ENCODE peak calls at places on chromosome 2, in ten cellular contexts. N is CD8-positive, alpha-beta memory T cell; D is tibial nerve; A is esophagus squamous epithelium; W is IMR-90; P is sigmoid colon; G is ovary; L is naive thymus-derived CD4-positive, alpha-beta T cell; S is MM.1S; R is cardiac muscle cell. U is an unnamed sample.
A peak's percentile ranks its signal among the peaks of the same experiment; 100 is the strongest.

GRCh38 chr2:72887836-72888437 is 729 bp downstream of the SPR start:
- DNase-seq in W (peak; percentile 84), A (no peak), N (peak; percentile 20), S (peak; percentile 72), G (peak; percentile 89), D (peak; percentile 82), L (peak; percentile 63), R (peak; percentile 91), P (peak; percentile 95), U (peak; percentile 83)

GRCh38 chr2:17254421-17254820 is 263.8 kb downstream of the RAD51AP2 start:
- DNase-seq in P (no peak), L (no peak), G (no peak), R (no peak), N (no peak), A (no peak), W (no peak), D (no peak), S (no peak), U (peak; percentile 26)

GRCh38 chr2:9736008-9736407 is 105.2 kb upstream of the YWHAQ start:
- DNase-seq in S (no peak), P (no peak), N (peak; percentile 11), W (no peak), G (no peak), L (no peak), A (no peak), R (no peak), D (no peak), U (peak; percentile 88)

GRCh38 chr2:186868344-186868743 is 19.4 kb upstream of the ZSWIM2 start:
- DNase-seq in D (no peak), W (no peak), A (no peak), N (no peak), P (no peak), L (no peak), R (no peak), S (no peak), G (no peak), U (no peak)

GRCh38 chr2:47599171-47599570 is 183.8 kb upstream of the MSH6 start:
- DNase-seq in G (no peak), R (no peak), W (no peak), L (no peak), N (no peak), D (no peak), P (no peak), A (no peak), S (no peak), U (no peak)

GRCh38 chr2:73426161-73426560 is 40.5 kb downstream of the ALMS1 start:
- DNase-seq in R (no peak), L (no peak), A (no peak), S (no peak), W (no peak), D (no peak), G (no peak), N (no peak), P (no peak), U (no peak)

GRCh38 chr2:98280376-98281102 is 65.7 kb upstream of the CNGA3 start:
- DNase-seq in A (no peak), N (no peak), W (no peak), S (no peak), L (no peak), D (no peak), P (no peak), G (no peak), R (no peak), U (no peak)

GRCh38 chr2:121121661-121122060 is 163.3 kb downstream of the TFCP2L1 start:
- DNase-seq in R (no peak), L (no peak), A (no peak), W (no peak), G (no peak), N (no peak), P (no peak), S (no peak), D (no peak), U (no peak)

GRCh38 chr2:17583166-17583565 is 42.7 kb downstream of the VSNL1 start:
- DNase-seq in G (no peak), W (no peak), R (no peak), A (no peak), L (no peak), D (no peak), P (no peak), S (no peak), N (no peak), U (peak; percentile 59)

GRCh38 chr2:160613466-160614153 is 120.0 kb upstream of the RBMS1 start:
- DNase-seq in W (peak; percentile 91), N (no peak), R (no peak), G (no peak), L (no peak), A (no peak), D (no peak), S (no peak), P (no peak), U (peak; percentile 76)

DNA sequence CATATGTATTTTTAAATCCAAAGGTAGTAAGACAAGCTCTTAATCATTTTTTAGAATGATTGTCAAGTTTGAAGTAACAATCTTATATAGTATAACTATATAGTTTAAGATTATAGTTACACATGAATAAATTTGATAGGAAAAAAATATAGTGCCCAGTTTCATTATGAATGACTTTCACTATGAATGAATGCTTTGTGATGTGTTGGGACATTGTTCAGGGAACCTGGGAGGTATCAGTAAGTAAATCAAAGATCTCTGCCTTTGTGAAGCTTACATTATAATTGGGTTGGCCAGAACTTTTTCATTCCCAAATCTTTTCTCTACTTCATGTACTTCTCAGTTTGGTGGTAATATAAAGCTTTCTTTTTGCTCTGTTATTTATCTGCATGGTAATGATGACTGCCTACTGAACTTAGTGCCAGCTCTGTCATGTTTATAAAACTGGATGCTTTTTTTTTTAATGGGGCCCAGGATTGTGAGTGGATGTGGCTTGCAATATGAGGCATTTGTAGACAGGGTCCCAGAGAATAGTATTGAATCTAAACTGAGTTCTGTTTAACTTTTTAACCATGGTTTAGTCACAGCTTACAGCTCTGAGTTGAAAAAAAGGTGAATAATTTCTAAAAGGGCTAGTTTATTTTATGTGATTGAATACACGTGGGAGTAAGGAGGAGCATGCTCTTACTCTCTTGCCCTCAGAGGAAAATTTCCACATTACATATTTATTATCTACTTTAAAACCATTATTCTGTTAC is 23.3 kb downstream of the GLS start:
- DNase-seq in P (no peak), A (no peak), S (no peak), D (no peak), W (peak; percentile 54), G (no peak), N (no peak), R (no peak), L (no peak), U (no peak)
- H3K36me3 ChIP-seq in P (no peaks in the 10 kb centered on the region), A (peaks cover 73% of the 10 kb centered on the region), S (peaks cover 27% of the 10 kb centered on the region), D (no peaks in the 10 kb centered on the region), W (peaks cover 7% of the 10 kb centered on the region), G (no peaks in the 10 kb centered on the region), N (peaks cover 28% of the 10 kb centered on the region), R (peaks cover 53% of the 10 kb centered on the region), L (peaks cover 39% of the 10 kb centered on the region), U (peaks cover 47% of the 10 kb centered on the region)

DNA sequence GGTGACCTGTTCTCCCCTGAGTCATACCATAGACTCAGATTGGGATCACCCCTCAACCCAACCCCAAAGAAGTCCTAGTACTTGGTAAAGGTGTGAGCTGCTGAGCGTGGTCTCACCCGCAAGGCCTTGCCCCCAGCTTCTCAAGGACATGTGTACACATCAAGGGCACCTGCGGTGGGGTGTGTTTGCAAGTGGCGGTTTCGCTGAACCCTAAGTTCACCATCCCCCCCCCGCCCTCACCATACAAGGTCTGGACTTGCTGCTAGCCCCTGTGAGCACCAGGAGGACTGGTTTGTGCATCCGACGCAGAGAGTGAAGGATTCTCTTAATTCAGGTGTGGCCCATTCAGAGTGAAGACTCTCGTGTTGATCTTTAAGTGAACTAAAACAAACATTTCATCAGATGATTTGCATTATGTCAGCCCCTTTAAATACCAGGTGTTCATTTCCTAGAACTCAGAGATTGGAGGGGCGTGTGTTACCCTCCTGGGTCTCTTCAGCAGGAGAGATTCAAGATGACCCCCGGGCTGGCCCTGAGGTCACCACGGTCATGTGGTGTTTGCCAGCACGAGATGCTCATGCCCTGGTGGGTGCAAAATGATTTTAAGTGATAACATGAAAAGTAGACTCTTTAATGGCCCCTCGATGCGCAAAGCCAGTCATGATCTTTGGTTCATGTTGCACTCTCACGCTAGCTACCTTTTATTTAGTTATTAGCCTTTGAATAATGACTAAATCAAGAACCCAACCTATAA is 27.8 kb downstream of the MTERF4 start:
- DNase-seq in P (peak; percentile 48), A (no peak), S (no peak), N (no peak), W (no peak), D (no peak), R (no peak), L (no peak), G (no peak), U (no peak)
- H3K36me3 ChIP-seq in P (peaks cover 8% of the 10 kb centered on the region), A (peaks cover 68% of the 10 kb centered on the region), S (no peaks in the 10 kb centered on the region), N (peaks cover 10% of the 10 kb centered on the region), W (peaks cover 34% of the 10 kb centered on the region), D (no peaks in the 10 kb centered on the region), R (peaks cover 8% of the 10 kb centered on the region), L (peaks cover 23% of the 10 kb centered on the region), G (no peaks in the 10 kb centered on the region), U (no peaks in the 10 kb centered on the region)

DNA sequence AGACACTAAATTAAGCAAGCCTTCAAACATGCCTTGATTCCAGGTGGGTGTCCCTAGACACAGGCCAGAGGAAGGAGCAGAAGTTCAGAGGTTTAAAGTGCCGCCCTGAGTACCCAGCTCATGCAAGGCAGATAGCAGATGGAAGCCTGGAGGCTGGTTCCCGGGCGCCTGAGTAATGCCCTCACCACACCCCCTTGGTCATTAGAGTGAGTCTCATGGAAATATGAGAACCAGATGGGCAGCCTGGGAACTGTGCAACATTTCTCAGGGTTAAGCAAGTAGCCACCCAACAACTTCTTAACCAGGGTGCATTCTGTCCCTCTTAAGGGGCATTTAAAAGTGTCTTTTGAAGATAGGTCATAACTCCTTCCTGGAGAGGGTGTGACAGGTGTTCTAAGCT is 44.1 kb downstream of the TGFA start:
- DNase-seq in R (no peak), D (no peak), L (no peak), A (no peak), N (no peak), W (no peak), P (no peak), S (no peak), G (no peak), U (no peak)
- H3K36me3 ChIP-seq in R (no peaks in the 10 kb centered on the region), D (no peaks in the 10 kb centered on the region), L (no peaks in the 10 kb centered on the region), A (peaks cover 9% of the 10 kb centered on the region), N (no peaks in the 10 kb centered on the region), W (no peaks in the 10 kb centered on the region), P (no peaks in the 10 kb centered on the region), S (no peaks in the 10 kb centered on the region), G (no peaks in the 10 kb centered on the region), U (peaks cover 21% of the 10 kb centered on the region)

GRCh38 chr2:168056242-168056641 is 191.2 kb downstream of the STK39 start:
- DNase-seq in R (no peak), P (no peak), S (no peak), N (no peak), D (no peak), L (no peak), A (no peak), G (no peak), W (no peak), U (no peak)

GRCh38 chr2:168060956-168061750 is 186.2 kb downstream of the STK39 start:
- DNase-seq in A (no peak), G (no peak), R (no peak), L (no peak), W (peak; percentile 67), N (no peak), S (no peak), P (no peak), D (no peak), U (peak; percentile 5)

GRCh38 chr2:168058675-168059074 is 188.7 kb downstream of the STK39 start:
- DNase-seq in G (no peak), W (no peak), R (no peak), A (no peak), S (no peak), N (no peak), P (no peak), D (no peak), L (no peak), U (no peak)

GRCh38 chr2:168062054-168062453 is 185.3 kb downstream of the STK39 start:
- DNase-seq in D (no peak), L (no peak), N (no peak), W (no peak), P (no peak), S (no peak), G (no peak), R (no peak), A (no peak), U (no peak)

GRCh38 chr2:168059758-168060157 is 187.6 kb downstream of the STK39 start:
- DNase-seq in W (no peak), L (no peak), D (no peak), P (no peak), S (no peak), N (no peak), A (no peak), R (no peak), G (no peak), U (no peak)
- H3K36me3 ChIP-seq in W (peaks cover 11% of the 10 kb centered on the region), L (peaks cover 30% of the 10 kb centered on the region), D (no peaks in the 10 kb centered on the region), P (no peaks in the 10 kb centered on the region), S (no peaks in the 10 kb centered on the region), N (peaks cover 4% of the 10 kb centered on the region), A (peaks cover 41% of the 10 kb centered on the region), R (peaks cover 15% of the 10 kb centered on the region), G (no peaks in the 10 kb centered on the region), U (peaks cover 7% of the 10 kb centered on the region)

U was measured in mammary epithelial cell.